ENCODE peak calls at places on chromosomes 7 and 10, in nine cellular contexts. A, F, T, Y, D, X, B, W and Q are unnamed samples. For H3K9me3, the result is how much of the 10 kb centered on the place peaks cover.

GRCh38 chr7:47102442-47102841 is 479.5 kb downstream of the TNS3 start:
- DNase-seq in A (no peak), F (no peak), Y (no peak), D (no peak), W (no peak), X (no peak), B (no peak), T (no peak), Q (no peak)

GRCh38 chr10:12742776-12743175 is 258.7 kb downstream of the CCDC3 start:
- DNase-seq in B (no peak), F (no peak), W (no peak), Y (no peak), D (no peak), A (no peak), X (no peak), T (no peak), Q (no peak)

GRCh38 chr7:37425504-37425903 is 23.2 kb downstream of the ELMO1 start:
- DNase-seq in X (no peak), F (no peak), W (no peak), B (no peak), D (no peak), Y (no peak), T (no peak), A (no peak), Q (no peak)

GRCh38 chr7:44338600-44338999 is 13.2 kb upstream of the CAMK2B start:
- DNase-seq in X (no peak), A (no peak), B (no peak), T (no peak), F (no peak), Y (no peak), D (no peak), W (no peak), Q (no peak)

GRCh38 chr7:23058412-23059096 is 44.6 kb upstream of the HYCC1 start:
- DNase-seq in B (no peak), X (no peak), W (no peak), D (no peak), T (no peak), A (no peak), Y (no peak), F (no peak), Q (no peak)

GRCh38 chr7:18384491-18385143 is 110.9 kb upstream of the HDAC9 start:
- DNase-seq in F (no peak), X (no peak), W (no peak), A (no peak), D (no peak), T (no peak), B (no peak), Y (no peak), Q (no peak)

GRCh38 chr10:114893248-114893647 is 44.7 kb upstream of the TRUB1 start:
- DNase-seq in F (no peak), B (no peak), T (peak), Y (no peak), X (no peak), A (no peak), D (no peak), W (no peak), Q (no peak)

GRCh38 chr10:33137356-33138007 is 179.5 kb upstream of the ITGB1 start:
- DNase-seq in W (no peak), X (no peak), A (no peak), B (no peak), D (no peak), Y (no peak), F (no peak), T (no peak), Q (no peak)

GRCh38 chr7:44292876-44293560 is 32.4 kb downstream of the CAMK2B start:
- DNase-seq in T (no peak), W (no peak), A (peak), D (peak), Y (no peak), B (no peak), X (no peak), F (no peak), Q (no peak)

GRCh38 chr10:16799621-16800020 is 17.6 kb downstream of the RSU1 start:
- DNase-seq in A (no peak), F (no peak), X (no peak), B (no peak), Y (no peak), T (no peak), W (no peak), D (no peak), Q (no peak)

GRCh38 chr10:5151076-5151475 is 33.9 kb downstream of the AKR1C8 start:
- DNase-seq in Y (no peak), X (no peak), A (no peak), W (no peak), T (no peak), B (no peak), D (no peak), F (no peak), Q (no peak)

GRCh38 chr10:99682752-99683151 is 23.4 kb downstream of the ENTPD7 start:
- DNase-seq in A (no peak), B (no peak), T (peak), X (peak), Y (no peak), W (no peak), D (no peak), F (no peak), Q (no peak)

GRCh38 chr10:22825841-22826240 is 102.0 kb upstream of the ARMC3 start:
- DNase-seq in D (no peak), A (peak), X (no peak), F (no peak), W (no peak), B (no peak), Y (no peak), T (peak), Q (no peak)

GRCh38 chr10:36602374-36602773 is 523.0 kb upstream of the ANKRD30A start:
- DNase-seq in F (peak), W (no peak), T (no peak), B (no peak), X (no peak), A (no peak), Y (no peak), D (no peak), Q (no peak)

GRCh38 chr10:116538461-116538860 is 7.3 kb upstream of the PNLIP start:
- DNase-seq in T (peak), A (no peak), W (no peak), B (no peak), F (no peak), X (no peak), Y (no peak), D (no peak), Q (no peak)

GRCh38 chr7:55188590-55189446 is 170.0 kb downstream of the EGFR start:
- DNase-seq in Y (no peak), B (no peak), F (no peak), T (no peak), W (no peak), X (no peak), A (no peak), D (peak), Q (no peak)
- H3K27ac ChIP-seq in Y (no peak), B (no peak), F (no peak), T (no peak), W (peak), X (no peak), A (no peak), D (no peak), Q (no peak)

GRCh38 chr7:158166386-158167340 is 421.0 kb downstream of the PTPRN2 start:
- DNase-seq in X (no peak), W (no peak), T (no peak), Y (no peak), D (no peak), A (no peak), B (no peak), F (no peak), Q (no peak)
- H3K9me3 ChIP-seq in X (under half), W (under half), T (under half), Y (under half), D (under half), A (under half), B (under half), F (under half), Q (under half)

GRCh38 chr7:154996756-154997155 is 6.2 kb downstream of the PAXIP1 start:
- DNase-seq in W (no peak), X (no peak), F (no peak), D (no peak), Y (no peak), T (no peak), A (no peak), B (no peak), Q (no peak)
- H3K27ac ChIP-seq in W (no peak), X (no peak), F (no peak), D (no peak), Y (no peak), T (no peak), A (no peak), B (no peak), Q (no peak)

GRCh38 chr7:153457796-153458195 is 594.4 kb upstream of the DPP6 start:
- DNase-seq in X (no peak), D (no peak), A (no peak), T (no peak), Y (no peak), F (no peak), B (no peak), W (no peak), Q (no peak)
- H3K9me3 ChIP-seq in X (under half), D (under half), A (under half), T (under half), Y (under half), F (under half), B (under half), W (under half), Q (under half)

GRCh38 chr7:35254496-35255416 is 856 bp upstream of the TBX20 start:
- DNase-seq in A (no peak), W (no peak), Y (peak), B (peak), X (no peak), D (no peak), F (no peak), T (no peak), Q (no peak)
- H3K27ac ChIP-seq in A (no peak), W (no peak), Y (peak), B (peak), X (no peak), D (no peak), F (peak), T (no peak), Q (no peak)

GRCh38 chr7:157772486-157773130 is 435.8 kb downstream of the DNAJB6 start:
- DNase-seq in T (no peak), Y (no peak), F (no peak), A (no peak), D (no peak), B (no peak), W (no peak), X (no peak), Q (no peak)
- H3K9me3 ChIP-seq in T (under half), Y (under half), F (under half), A (under half), D (under half), B (under half), W (under half), X (under half), Q (under half)

GRCh38 chr7:591856-592628 is 72.4 kb upstream of the PDGFA start:
- DNase-seq in T (no peak), X (no peak), W (no peak), D (no peak), Y (no peak), B (no peak), F (no peak), A (no peak), Q (no peak)

GRCh38 chr7:587769-588168 is 68.1 kb upstream of the PDGFA start:
- DNase-seq in Y (peak), A (no peak), D (peak), F (no peak), W (no peak), X (no peak), B (no peak), T (no peak), Q (no peak)

GRCh38 chr7:590731-591551 is 71.3 kb upstream of the PDGFA start:
- DNase-seq in Y (no peak), T (no peak), X (no peak), F (no peak), B (no peak), W (no peak), A (no peak), D (no peak), Q (no peak)

GRCh38 chr7:586494-586893 is 66.8 kb upstream of the PDGFA start:
- DNase-seq in B (no peak), F (no peak), D (no peak), A (no peak), Y (no peak), W (no peak), T (no peak), X (no peak), Q (no peak)

GRCh38 chr7:589781-590575 is 70.3 kb upstream of the PDGFA start:
- DNase-seq in F (no peak), A (no peak), D (no peak), Y (no peak), W (no peak), T (no peak), B (no peak), X (no peak), Q (no peak)
- H3K27ac ChIP-seq in F (no peak), A (no peak), D (peak), Y (no peak), W (no peak), T (no peak), B (no peak), X (no peak), Q (peak)

GRCh38 chr7:63072806-63073205 is 925.8 kb upstream of the ZNF722 start:
- DNase-seq in D (no peak), X (no peak), A (no peak), F (no peak), Y (no peak), W (no peak), T (no peak), B (no peak), Q (no peak)
- H3K9me3 ChIP-seq in D (under half), X (under half), A (under half), F (under half), Y (under half), W (under half), T (under half), B (under half), Q (under half)